ENCODE peak calls at places on chromosomes 12 and 14, in five cellular contexts. U is uterus, X is pancreas, L is psoas muscle, G is IMR-90. B is an unnamed sample. For H3K9me3 and H3K36me3, the result is how much of the 10 kb centered on the place peaks cover.

GRCh38 chr14:68576496-68577244 is 216.2 kb downstream of the ZFP36L1 start:
- DNase-seq in G (peak), L (no peak), U (no peak), X (no peak), B (no peak)

GRCh38 chr12:116090516-116090915 is 187.0 kb downstream of the MED13L start:
- DNase-seq in X (no peak), G (no peak), L (no peak), U (no peak), B (no peak)

GRCh38 chr14:93318927-93319326 is 13.9 kb downstream of the BTBD7 start:
- DNase-seq in L (no peak), U (no peak), G (peak), X (no peak), B (no peak)

GRCh38 chr12:69154585-69155363 is 84.6 kb upstream of the CPSF6 start:
- DNase-seq in U (peak), X (peak), G (peak), L (peak), B (peak)

GRCh38 chr12:81759215-81759991 is at the start of gene PPFIA2:
- DNase-seq in G (peak), U (peak), X (peak), L (peak), B (peak)

GRCh38 chr12:100858658-100859057 is 64.1 kb downstream of the ANO4 start:
- DNase-seq in X (no peak), U (no peak), G (peak), L (no peak), B (no peak)

GRCh38 chr12:67352682-67353081 is 83.5 kb downstream of the CAND1 start:
- DNase-seq in X (no peak), G (peak), L (no peak), U (no peak), B (no peak)

GRCh38 chr14:64758711-64759554 is 54.7 kb downstream of the PLEKHG3 start:
- DNase-seq in L (peak), U (peak), X (peak), G (peak), B (no peak)

GRCh38 chr14:38751459-38751858 is 351.6 kb downstream of the SEC23A start:
- DNase-seq in U (no peak), X (no peak), L (no peak), G (no peak), B (no peak)

GRCh38 chr12:92055877-92056276 is 89.8 kb downstream of the BTG1 start:
- DNase-seq in G (no peak), U (no peak), L (no peak), X (no peak), B (no peak)

GRCh38 chr12:48934312-48934706 is 9.0 kb upstream of the FKBP11 start:
- DNase-seq in L (no peak), X (no peak), G (no peak), U (no peak), B (no peak)

GRCh38 chr12:47377414-47378221 is 297.9 kb upstream of the AMIGO2 start:
- DNase-seq in X (peak), G (peak), U (peak), L (peak), B (no peak)

GRCh38 chr12:84912191-84913142 is at the start of gene SLC6A15:
- DNase-seq in G (peak), U (peak), L (peak), X (no peak), B (no peak)

GRCh38 chr12:102958073-102958829 is 777 bp downstream of the ASCL1 start:
- DNase-seq in U (no peak), G (peak), L (no peak), X (no peak), B (no peak)

GRCh38 chr12:103771466-103771865 is 69.6 kb downstream of the NT5DC3 start:
- DNase-seq in L (peak), G (peak), X (no peak), U (peak), B (peak)

GRCh38 chr14:31677630-31678029 is 116.4 kb downstream of the NUBPL start:
- DNase-seq in L (no peak), G (no peak), U (no peak), X (no peak), B (no peak)

GRCh38 chr14:76855066-76855465 is 28.9 kb downstream of the LRRC74A start:
- DNase-seq in U (no peak), L (no peak), G (no peak), X (no peak), B (no peak)

GRCh38 chr14:96989293-96989692 is 192.1 kb downstream of the VRK1 start:
- DNase-seq in L (no peak), U (no peak), X (no peak), G (no peak), B (no peak)

GRCh38 chr14:39673141-39674133 is 241.2 kb upstream of the FBXO33 start:
- DNase-seq in L (no peak), U (no peak), X (no peak), G (no peak), B (peak)

GRCh38 chr14:26394114-26394855 is 203.5 kb downstream of the NOVA1 start:
- DNase-seq in L (no peak), X (peak), G (peak), U (no peak), B (peak)

GRCh38 chr12:108802666-108803036 is 54.7 kb downstream of the SSH1 start:
- DNase-seq in X (no peak), U (no peak), L (no peak), G (peak), B (no peak)

GRCh38 chr14:65170318-65170717 is 68.0 kb upstream of the MAX start:
- DNase-seq in G (no peak), L (no peak), U (no peak), X (no peak), B (no peak)

GRCh38 chr14:75645051-75645450 is 15.6 kb downstream of the ERG28 start:
- DNase-seq in L (no peak), U (no peak), G (no peak), X (no peak), B (no peak)

GRCh38 chr14:50521912-50522341 is 10.4 kb downstream of the MAP4K5 start:
- DNase-seq in L (no peak), X (no peak), U (no peak), G (peak), B (no peak)

GRCh38 chr12:13234045-13234641 is 37.6 kb downstream of the EMP1 start:
- DNase-seq in X (no peak), G (peak), U (peak), L (no peak), B (peak)

GRCh38 chr14:41167040-41167439 is 439.6 kb upstream of the LRFN5 start:
- DNase-seq in U (no peak), G (no peak), X (no peak), L (no peak), B (no peak)

GRCh38 chr12:3669594-3669993 is 83.3 kb downstream of the CRACR2A start:
- DNase-seq in G (no peak), L (no peak), U (no peak), X (no peak), B (no peak)

GRCh38 chr14:95523051-95523817 is 6.8 kb upstream of the SYNE3 start:
- DNase-seq in X (no peak), L (no peak), G (peak), U (no peak), B (no peak)

GRCh38 chr14:91573894-91574837 is 64.1 kb upstream of the PPP4R3A start:
- DNase-seq in X (peak), G (peak), L (peak), U (peak), B (peak)

GRCh38 chr12:89840162-89840922 is 131.7 kb upstream of the ATP2B1 start:
- DNase-seq in G (peak), U (no peak), L (no peak), X (no peak), B (no peak)

GRCh38 chr12:51162217-51162616 is 10.7 kb downstream of the TFCP2 start:
- DNase-seq in G (no peak), X (no peak), U (no peak), L (no peak), B (no peak)

GRCh38 chr12:51163795-51164194 is 9.1 kb downstream of the TFCP2 start:
- DNase-seq in G (no peak), L (no peak), U (no peak), X (no peak), B (no peak)

GRCh38 chr12:51156366-51156765 is 16.6 kb downstream of the TFCP2 start:
- DNase-seq in U (no peak), L (no peak), G (no peak), X (no peak), B (no peak)

DNA sequence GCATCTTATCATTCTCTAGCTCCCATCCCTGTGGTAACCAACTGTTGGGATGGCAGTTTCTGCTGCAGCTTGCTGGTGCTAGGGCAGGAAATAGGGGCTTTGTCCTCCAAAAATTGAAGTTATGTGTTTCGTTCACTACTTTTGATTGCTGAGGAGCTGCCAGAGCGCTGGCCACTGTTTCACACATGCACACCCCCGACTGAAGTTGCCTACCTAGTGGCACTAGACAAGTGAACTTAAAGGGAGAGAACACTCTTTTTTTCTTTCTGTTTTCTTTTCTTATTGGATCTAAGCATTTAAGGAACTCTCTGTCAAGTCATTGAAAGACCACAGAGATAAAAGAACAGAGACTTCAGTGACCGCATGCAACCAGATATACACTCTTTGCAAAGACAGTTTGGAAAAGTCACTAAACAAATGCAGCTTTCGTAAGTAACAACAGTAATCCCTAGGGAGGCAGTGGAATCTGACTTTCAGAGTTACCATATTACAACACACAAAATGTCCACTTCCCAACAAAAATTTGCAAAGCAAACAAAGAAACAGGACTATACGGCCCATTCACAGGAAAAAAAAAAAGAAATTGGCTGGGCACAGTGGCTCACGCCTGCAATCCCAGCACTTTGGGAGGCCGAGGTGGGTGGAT is 12.0 kb downstream of the TFCP2 start:
- DNase-seq in U (no peak), G (no peak), L (no peak), X (no peak), B (no peak)
- H3K4me3 ChIP-seq in U (no peak), G (no peak), L (no peak), X (no peak), B (no peak)

GRCh38 chr14:104302794-104303405 is 164.5 kb downstream of the KIF26A start:
- DNase-seq in G (no peak), L (peak), U (no peak), X (no peak), B (no peak)

GRCh38 chr14:104301731-104302460 is 163.5 kb downstream of the KIF26A start:
- DNase-seq in U (no peak), L (peak), G (no peak), X (no peak), B (no peak)

GRCh38 chr14:104305511-104306449 is 167.4 kb downstream of the KIF26A start:
- DNase-seq in U (no peak), L (peak), X (no peak), G (no peak), B (no peak)

GRCh38 chr14:104304451-104305351 is 166.3 kb downstream of the KIF26A start:
- DNase-seq in U (no peak), L (peak), X (peak), G (no peak), B (no peak)

GRCh38 chr14:104303705-104304425 is 165.5 kb downstream of the KIF26A start:
- DNase-seq in U (no peak), X (peak), G (no peak), L (peak), B (no peak)
- H3K9me3 ChIP-seq in U (under half), X (under half), G (half or more), L (under half), B (under half)

DNA sequence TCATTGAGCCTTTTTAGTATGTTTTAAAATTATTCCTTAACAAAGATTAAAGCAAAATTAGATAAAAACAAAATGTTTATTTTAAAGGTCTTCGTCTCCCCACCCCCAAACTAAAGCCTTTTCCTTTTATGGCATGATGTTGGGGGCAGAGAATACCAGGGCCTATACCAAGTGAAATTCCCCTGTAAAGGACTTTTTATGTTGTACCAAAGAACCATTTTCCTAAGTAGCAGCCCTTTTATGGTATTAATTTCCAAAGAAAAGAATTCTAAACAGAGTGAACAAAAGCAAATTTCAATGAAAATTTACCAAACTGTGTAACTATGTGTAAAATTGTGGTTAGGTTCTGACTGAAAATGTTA is 71.9 kb upstream of the GNPNAT1 start:
- DNase-seq in L (no peak), G (peak), X (no peak), U (no peak), B (peak)
- H3K36me3 ChIP-seq in L (under half), G (half or more), X (under half), U (under half), B (under half)

GRCh38 chr12:122871851-122872785 is 23.8 kb downstream of the VPS37B start:
- DNase-seq in G (peak), U (peak), L (no peak), X (no peak), B (peak)

GRCh38 chr12:122868471-122869177 is 27.3 kb downstream of the VPS37B start:
- DNase-seq in L (no peak), X (no peak), U (peak), G (no peak), B (no peak)

GRCh38 chr12:122869207-122869973 is 26.5 kb downstream of the VPS37B start:
- DNase-seq in U (no peak), X (no peak), L (no peak), G (no peak), B (no peak)

GRCh38 chr12:122870867-122871664 is 24.9 kb downstream of the VPS37B start:
- DNase-seq in L (no peak), X (no peak), G (peak), U (peak), B (no peak)

DNA sequence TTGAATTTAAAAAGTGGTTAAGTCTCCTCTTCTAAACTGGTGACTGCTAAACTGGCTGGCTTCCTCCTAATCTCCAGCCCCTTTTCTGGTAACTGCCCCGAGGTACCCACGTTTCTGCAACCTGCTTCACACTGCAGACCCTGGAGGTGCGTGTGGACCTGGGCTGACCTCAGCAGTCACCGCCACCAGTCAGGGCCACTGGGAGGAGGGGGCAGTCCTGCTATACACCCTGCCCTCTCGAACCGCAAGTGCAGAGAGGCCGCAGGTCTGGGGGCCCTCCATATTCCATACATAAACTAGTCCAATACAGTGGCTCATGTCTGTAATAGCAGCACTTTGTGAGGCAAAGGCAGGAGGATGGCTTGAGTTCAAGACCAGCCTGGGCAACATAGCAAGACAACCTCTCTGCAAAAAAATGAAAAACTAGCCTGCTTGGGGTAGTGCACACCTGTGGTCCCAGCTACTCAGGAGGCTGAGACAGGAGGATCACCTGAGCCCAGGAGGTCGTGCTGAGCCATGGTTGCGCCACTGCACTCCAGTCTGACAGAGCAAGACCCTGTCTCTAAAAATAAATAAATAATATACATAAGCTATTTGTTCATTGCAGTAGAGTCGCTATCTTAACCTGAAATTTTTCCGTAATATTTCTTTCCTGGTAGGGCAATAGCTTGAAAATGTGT is 25.6 kb downstream of the VPS37B start:
- DNase-seq in G (no peak), U (no peak), L (no peak), X (no peak), B (no peak)
- H3K4me3 ChIP-seq in G (no peak), U (no peak), L (no peak), X (no peak), B (no peak)

GRCh38 chr14:88785911-88786310 is 6.8 kb downstream of the EML5 start:
- DNase-seq in G (no peak), L (no peak), U (no peak), X (no peak), B (no peak)
- H3K9me3 ChIP-seq in G (under half), L (under half), U (under half), X (under half), B (under half)